ENCODE peak calls at places on chromosomes 7 and 10, in ten cellular contexts. M is activated T-helper 9 cell treated with anti-CD3 and anti-CD28 coated beads, Interleukin-2, amount 50 U/mL, for 16 hours; K is heart right ventricle; A is NCI-H1092; O is stimulated activated CD8-positive, alpha-beta memory T cell treated with anti-CD3 and anti-CD28 coated beads, Interleukin-4, amount 100 ng/mL, for 24 hours; I is neural crest cell; B is lower lobe of right lung; G is HS-5; J is ureter; R is AG09309. Y is an unnamed sample.
A peak's percentile ranks its signal among the peaks of the same experiment; 100 is the strongest.

GRCh38 chr10:100148353-100149211 is 37.2 kb downstream of the ERLIN1 start:
- DNase-seq in M (peak; percentile 10), K (no peak), A (no peak), O (no peak), I (no peak), B (no peak), G (peak; percentile 63), J (no peak), R (peak; percentile 3), Y (no peak)

GRCh38 chr7:149728491-149729375 is 44.7 kb downstream of the ZNF467 start:
- DNase-seq in M (no peak), K (no peak), A (no peak), O (no peak), I (no peak), B (peak; percentile 30), G (no peak), J (no peak), R (no peak), Y (no peak)

GRCh38 chr7:116228241-116228640 is 17.9 kb downstream of the TES start:
- DNase-seq in M (no peak), K (no peak), A (no peak), O (no peak), I (no peak), B (no peak), G (no peak), J (no peak), R (no peak), Y (no peak)

GRCh38 chr7:36514289-36515243 is 124.9 kb downstream of the ANLN start:
- DNase-seq in M (no peak), K (no peak), A (no peak), O (no peak), I (no peak), B (no peak), G (no peak), J (no peak), R (no peak), Y (no peak)

GRCh38 chr10:71621783-71622526 is 97.6 kb downstream of the C10orf105 start:
- DNase-seq in M (no peak), K (peak; percentile 36), A (no peak), O (no peak), I (no peak), B (no peak), G (no peak), J (no peak), R (no peak), Y (peak; percentile 73)

GRCh38 chr10:25744574-25744973 is 189.5 kb upstream of the MYO3A start:
- DNase-seq in M (no peak), K (no peak), A (no peak), O (no peak), I (no peak), B (no peak), G (no peak), J (no peak), R (no peak), Y (no peak)

GRCh38 chr10:34299105-34299611 is 515.9 kb downstream of the PARD3 start:
- DNase-seq in M (no peak), K (no peak), A (no peak), O (no peak), I (no peak), B (no peak), G (no peak), J (no peak), R (no peak), Y (no peak)

GRCh38 chr7:82036146-82036886 is 266.5 kb upstream of the HGF start:
- DNase-seq in M (no peak), K (no peak), A (no peak), O (no peak), I (no peak), B (no peak), G (peak; percentile 78), J (no peak), R (peak; percentile 53), Y (no peak)

GRCh38 chr10:14345262-14345661 is 14.5 kb upstream of the FRMD4A start:
- DNase-seq in M (no peak), K (no peak), A (no peak), O (no peak), I (no peak), B (no peak), G (no peak), J (no peak), R (no peak), Y (no peak)

GRCh38 chr7:70872188-70872587 is 259.8 kb upstream of the GALNT17 start:
- DNase-seq in M (no peak), K (no peak), A (no peak), O (no peak), I (no peak), B (no peak), G (no peak), J (no peak), R (no peak), Y (no peak)

GRCh38 chr7:32330602-32331001 is 159.6 kb downstream of the LSM5 start:
- DNase-seq in M (no peak), K (peak; percentile 72), A (no peak), O (no peak), I (no peak), B (no peak), G (no peak), J (no peak), R (no peak), Y (no peak)

GRCh38 chr10:125001313-125002043 is 59.6 kb downstream of the ZRANB1 start:
- DNase-seq in M (no peak), K (peak; percentile 4), A (no peak), O (no peak), I (peak; percentile 30), B (peak; percentile 40), G (no peak), J (no peak), R (no peak), Y (no peak)

GRCh38 chr7:130195396-130195795 is 9.8 kb downstream of the TMEM209 start:
- DNase-seq in M (no peak), K (no peak), A (no peak), O (no peak), I (no peak), B (no peak), G (no peak), J (no peak), R (no peak), Y (no peak)

GRCh38 chr7:32170838-32171237 is 100.6 kb upstream of the PDE1C start:
- DNase-seq in M (no peak), K (no peak), A (no peak), O (no peak), I (no peak), B (no peak), G (no peak), J (no peak), R (no peak), Y (no peak)

GRCh38 chr10:79400567-79401004 is 44.8 kb downstream of the ZCCHC24 start:
- DNase-seq in M (no peak), K (no peak), A (no peak), O (peak; percentile 33), I (peak; percentile 55), B (peak; percentile 69), G (no peak), J (no peak), R (no peak), Y (peak; percentile 88)

GRCh38 chr7:96481831-96482230 is 159.9 kb upstream of the SLC25A13 start:
- DNase-seq in M (no peak), K (no peak), A (no peak), O (no peak), I (no peak), B (no peak), G (no peak), J (no peak), R (peak; percentile 14), Y (no peak)

GRCh38 chr7:131556912-131557457 is 557 bp upstream of the PODXL start:
- DNase-seq in M (no peak), K (no peak), A (no peak), O (no peak), I (peak; percentile 37), B (no peak), G (no peak), J (no peak), R (no peak), Y (no peak)

GRCh38 chr7:13104128-13104527 is 416.7 kb downstream of the ARL4A start:
- DNase-seq in M (no peak), K (no peak), A (no peak), O (no peak), I (no peak), B (no peak), G (no peak), J (no peak), R (no peak), Y (no peak)

GRCh38 chr7:156629873-156630272 is 10.7 kb upstream of the RNF32 start:
- DNase-seq in M (no peak), K (no peak), A (no peak), O (no peak), I (no peak), B (no peak), G (no peak), J (no peak), R (no peak), Y (no peak)

GRCh38 chr7:155357573-155358041 is 59.9 kb downstream of the INSIG1 start:
- DNase-seq in M (no peak), K (no peak), A (no peak), O (no peak), I (no peak), B (peak; percentile 49), G (peak; percentile 14), J (no peak), R (peak; percentile 37), Y (no peak)

GRCh38 chr7:72709909-72710308 is 118.1 kb downstream of the TYW1B start:
- DNase-seq in M (no peak), K (no peak), A (no peak), O (no peak), I (no peak), B (no peak), G (peak; percentile 24), J (no peak), R (no peak), Y (no peak)

GRCh38 chr10:69318997-69319727 is 40.9 kb downstream of the HK1 start:
- DNase-seq in M (peak; percentile 72), K (peak; percentile 88), A (no peak), O (peak; percentile 65), I (peak; percentile 29), B (peak; percentile 89), G (no peak), J (peak; percentile 90), R (no peak), Y (peak; percentile 85)

GRCh38 chr10:96043895-96044580 is 655 bp downstream of the CCNJ start:
- DNase-seq in M (peak; percentile 31), K (peak; percentile 26), A (peak; percentile 41), O (peak; percentile 18), I (peak; percentile 49), B (peak; percentile 73), G (peak; percentile 3), J (peak; percentile 50), R (no peak), Y (peak; percentile 69)

GRCh38 chr10:49286686-49287085 is 12.3 kb upstream of the C10orf71 start:
- DNase-seq in M (no peak), K (no peak), A (no peak), O (no peak), I (no peak), B (no peak), G (no peak), J (no peak), R (no peak), Y (no peak)

GRCh38 chr10:12201543-12201942 is 5.6 kb downstream of the CDC123 start:
- DNase-seq in M (no peak), K (no peak), A (no peak), O (no peak), I (no peak), B (no peak), G (no peak), J (no peak), R (no peak), Y (no peak)

GRCh38 chr7:26515462-26515861 is 223.8 kb downstream of the SNX10 start:
- DNase-seq in M (no peak), K (no peak), A (peak; percentile 64), O (no peak), I (no peak), B (no peak), G (no peak), J (no peak), R (no peak), Y (no peak)

GRCh38 chr10:124552877-124553276 is 91.3 kb downstream of the LHPP start:
- DNase-seq in M (no peak), K (no peak), A (no peak), O (no peak), I (no peak), B (no peak), G (no peak), J (no peak), R (no peak), Y (no peak)

GRCh38 chr10:8365935-8366911 is 311.7 kb downstream of the GATA3 start:
- DNase-seq in M (peak; percentile 47), K (no peak), A (no peak), O (peak; percentile 32), I (no peak), B (no peak), G (no peak), J (no peak), R (peak; percentile 67), Y (no peak)

Y was measured in Karpas-422.